ENCODE peak calls at places on chromosomes 6 and 20, in five cellular contexts. R is stimulated activated naive CD4-positive, alpha-beta T cell treated with Interleukin-2 at 50 U/mL for 16 hours; L is GM18507; I is AML-193; Y is keratinocyte. D is an unnamed sample.

GRCh38 chr20:17644451-17644850 is 37.6 kb downstream of the RRBP1 start:
- DNase-seq in R (no peak), L (no peak), I (no peak), Y (no peak), D (no peak)

GRCh38 chr6:46610862-46611553 is 41.6 kb downstream of the CYP39A1 start:
- DNase-seq in R (no peak), L (no peak), I (no peak), Y (no peak), D (no peak)

GRCh38 chr6:16104624-16105023 is 24.3 kb upstream of the MYLIP start:
- DNase-seq in R (no peak), L (no peak), I (no peak), Y (no peak), D (no peak)

GRCh38 chr6:71011861-71012260 is 55.0 kb upstream of the B3GAT2 start:
- DNase-seq in R (no peak), L (no peak), I (no peak), Y (no peak), D (no peak)

GRCh38 chr20:373171-373890 is 7.2 kb upstream of the TRIB3 start:
- DNase-seq in R (no peak), L (no peak), I (peak; percentile 70), Y (peak; percentile 84), D (peak; percentile 51)

GRCh38 chr6:107539409-107539808 is 49.5 kb downstream of the SOBP start:
- DNase-seq in R (no peak), L (no peak), I (no peak), Y (no peak), D (no peak)

GRCh38 chr6:46290916-46291633 is 120.3 kb upstream of the ENPP5 start:
- DNase-seq in R (no peak), L (no peak), I (no peak), Y (no peak), D (no peak)

GRCh38 chr20:47356220-47356525 is 326 bp downstream of the ZMYND8 start:
- DNase-seq in R (no peak), L (no peak), I (no peak), Y (no peak), D (no peak)

GRCh38 chr20:25273541-25274358 is 25.9 kb downstream of the PYGB start:
- DNase-seq in R (no peak), L (no peak), I (no peak), Y (no peak), D (no peak)

GRCh38 chr6:138765896-138766487 is 7.6 kb upstream of the CCDC28A start:
- DNase-seq in R (no peak), L (no peak), I (peak; percentile 78), Y (peak; percentile 7), D (no peak)

GRCh38 chr6:38489951-38490350 is 149.8 kb downstream of the BTBD9 start:
- DNase-seq in R (no peak), L (no peak), I (no peak), Y (no peak), D (no peak)

GRCh38 chr6:144745434-144745833 is 460.3 kb downstream of the UTRN start:
- DNase-seq in R (no peak), L (no peak), I (no peak), Y (no peak), D (no peak)

GRCh38 chr6:76683985-76684384 is 611.5 kb upstream of the IMPG1 start:
- DNase-seq in R (no peak), L (no peak), I (no peak), Y (no peak), D (no peak)

GRCh38 chr6:17381429-17382147 is 11.8 kb upstream of the CAP2 start:
- DNase-seq in R (no peak), L (no peak), I (no peak), Y (no peak), D (peak; percentile 52)

GRCh38 chr6:37538107-37538506 is 38.4 kb upstream of the CCDC167 start:
- DNase-seq in R (no peak), L (no peak), I (peak; percentile 13), Y (no peak), D (no peak)

D was measured in SJSA1.